ENCODE peak calls at places on chromosomes 6 and 20, in four cellular contexts. W is heart left ventricle, H is epithelial cell of esophagus, U is left cardiac atrium. J is an unnamed sample.

GRCh38 chr6:3306848-3307247 is 48.1 kb downstream of the PSMG4 start:
- DNase-seq in W (no peak), H (no peak), U (no peak), J (no peak)

GRCh38 chr6:72784071-72784470 is 162.2 kb downstream of the KCNQ5 start:
- DNase-seq in W (no peak), H (peak), U (no peak), J (no peak)

GRCh38 chr6:146515212-146515611 is 28.4 kb upstream of the RAB32 start:
- DNase-seq in W (no peak), H (no peak), U (no peak), J (no peak)

GRCh38 chr20:16927031-16927430 is 178.9 kb downstream of the OTOR start:
- DNase-seq in W (no peak), H (no peak), U (no peak), J (no peak)

GRCh38 chr6:37759221-37760154 is 60.0 kb upstream of the ZFAND3 start:
- DNase-seq in W (no peak), H (peak), U (no peak), J (no peak)

GRCh38 chr6:15662246-15663056 is at the start of gene DTNBP1:
- DNase-seq in W (peak), H (peak), U (peak), J (peak)

GRCh38 chr6:56515081-56515905 is 127.4 kb downstream of the DST start:
- DNase-seq in W (no peak), H (no peak), U (no peak), J (no peak)

GRCh38 chr20:3889489-3890409 is 562 bp downstream of the PANK2 start:
- DNase-seq in W (peak), H (no peak), U (peak), J (peak)

GRCh38 chr6:137102851-137103492 is 58.2 kb upstream of the IL20RA start:
- DNase-seq in W (no peak), H (no peak), U (no peak), J (no peak)

GRCh38 chr6:134870677-134871498 is 79.0 kb downstream of the ALDH8A1 start:
- DNase-seq in W (no peak), H (peak), U (no peak), J (no peak)

GRCh38 chr6:90369651-90370050 is 73.0 kb upstream of the BACH2 start:
- DNase-seq in W (no peak), H (no peak), U (no peak), J (no peak)

GRCh38 chr6:149934249-149935156 is 7.3 kb upstream of the ULBP2 start:
- DNase-seq in W (no peak), H (peak), U (peak), J (peak)

GRCh38 chr6:116215414-116215813 is 38.5 kb downstream of the TSPYL4 start:
- DNase-seq in W (no peak), H (peak), U (no peak), J (no peak)

GRCh38 chr20:34637245-34638185 is 39.4 kb downstream of the PIGU start:
- DNase-seq in W (no peak), H (peak), U (no peak), J (no peak)

GRCh38 chr6:10528170-10528981 is 7.2 kb downstream of the GCNT2 start:
- DNase-seq in W (no peak), H (peak), U (no peak), J (no peak)

GRCh38 chr6:99349620-99350141 is at the start of gene FAXC:
- DNase-seq in W (peak), H (peak), U (no peak), J (peak)

GRCh38 chr6:11769816-11770545 is 8.6 kb downstream of the ADTRP start:
- DNase-seq in W (no peak), H (peak), U (no peak), J (no peak)

GRCh38 chr20:59825944-59826759 is 107.3 kb downstream of the SYCP2 start:
- DNase-seq in W (no peak), H (peak), U (peak), J (peak)

GRCh38 chr6:89290401-89291155 is 24.5 kb downstream of the GABRR2 start:
- DNase-seq in W (no peak), H (no peak), U (no peak), J (no peak)

J was measured in testis.